ENCODE peak calls at places on chromosomes 7 and 10, in five cellular contexts. N, Y, R, S and J are unnamed samples.
A peak's percentile ranks its signal among the peaks of the same experiment; 100 is the strongest.

GRCh38 chr7:34165927-34166550 is 260.7 kb downstream of the BMPER start:
- DNase-seq in S (peak; percentile 58), R (no peak), N (peak; percentile 23), Y (no peak), J (peak; percentile 42)

GRCh38 chr10:132881186-132881920 is 61.0 kb downstream of the CFAP46 start:
- DNase-seq in Y (no peak), S (no peak), R (peak; percentile 47), N (no peak), J (no peak)

GRCh38 chr7:108200326-108200725 is 70.2 kb upstream of the LAMB4 start:
- DNase-seq in R (no peak), S (peak; percentile 60), N (no peak), Y (no peak), J (peak; percentile 29)

GRCh38 chr10:49628599-49628998 is 14.8 kb downstream of the CHAT start:
- DNase-seq in N (no peak), Y (no peak), S (no peak), R (no peak), J (no peak)

GRCh38 chr7:41188163-41189130 is 514.4 kb downstream of the INHBA start:
- DNase-seq in Y (no peak), S (peak; percentile 96), N (no peak), R (no peak), J (peak; percentile 86)

GRCh38 chr10:70674560-70675495 is 2.5 kb downstream of the ADAMTS14 start:
- DNase-seq in S (no peak), R (no peak), N (no peak), Y (no peak), J (no peak)

GRCh38 chr10:118458957-118459641 is 117.0 kb upstream of the FAM204A start:
- DNase-seq in S (no peak), Y (no peak), R (no peak), N (no peak), J (no peak)

GRCh38 chr10:109929501-109930219 is 6.3 kb upstream of the XPNPEP1 start:
- DNase-seq in Y (no peak), N (no peak), R (no peak), S (no peak), J (no peak)

GRCh38 chr7:108686494-108686893 is 116.8 kb downstream of the DNAJB9 start:
- DNase-seq in Y (no peak), N (no peak), S (no peak), R (no peak), J (no peak)

GRCh38 chr10:16742165-16742960 is 74.9 kb downstream of the RSU1 start:
- DNase-seq in S (no peak), N (no peak), Y (no peak), R (no peak), J (no peak)

GRCh38 chr7:157893535-157894044 is 556.8 kb downstream of the DNAJB6 start:
- DNase-seq in Y (no peak), R (no peak), N (no peak), S (no peak), J (no peak)

GRCh38 chr7:53218730-53219504 is 183.5 kb downstream of the POM121L12 start:
- DNase-seq in S (no peak), Y (no peak), N (peak; percentile 4), R (no peak), J (no peak)

GRCh38 chr10:35765996-35766395 is 123.9 kb upstream of the FZD8 start:
- DNase-seq in N (no peak), R (no peak), S (no peak), Y (no peak), J (no peak)

GRCh38 chr7:139389091-139389490 is 29.4 kb downstream of the LUC7L2 start:
- DNase-seq in Y (no peak), S (no peak), R (no peak), N (no peak), J (no peak)

GRCh38 chr10:72227826-72228225 is 11.8 kb upstream of the ASCC1 start:
- DNase-seq in R (peak; percentile 13), S (no peak), N (no peak), Y (no peak), J (no peak)

GRCh38 chr7:39683216-39683845 is 60.0 kb downstream of the RALA start:
- DNase-seq in Y (no peak), N (no peak), S (peak; percentile 71), R (no peak), J (peak; percentile 39)

GRCh38 chr7:22587322-22587721 is 87.3 kb upstream of the STEAP1B start:
- DNase-seq in S (peak; percentile 34), R (no peak), N (no peak), Y (no peak), J (peak; percentile 63)

GRCh38 chr7:87082675-87083074 is 23.2 kb upstream of the ELAPOR2 start:
- DNase-seq in Y (no peak), R (no peak), N (no peak), S (no peak), J (no peak)

GRCh38 chr7:105829681-105830322 is 46.6 kb downstream of the ATXN7L1 start:
- DNase-seq in N (no peak), S (peak; percentile 44), R (no peak), Y (no peak), J (peak; percentile 66)

GRCh38 chr7:17710312-17710711 is 230.0 kb downstream of the SNX13 start:
- DNase-seq in N (no peak), Y (no peak), R (no peak), S (no peak), J (no peak)

GRCh38 chr7:131498237-131498885 is 58.1 kb downstream of the PODXL start:
- DNase-seq in R (no peak), S (peak; percentile 33), Y (no peak), N (no peak), J (no peak)

GRCh38 chr7:46583606-46584005 is 662.5 kb upstream of the IGFBP3 start:
- DNase-seq in N (no peak), S (peak; percentile 70), R (no peak), Y (no peak), J (peak; percentile 37)